ENCODE peak calls at places on chromosome 5, in nine cellular contexts. R is aorta, E is AG20443, N is endodermal cell, M is Ammon's horn, H is NCI-H1417, I is cardiac fibroblast, Q is endothelial cell of umbilical vein, S is smooth muscle cell of the brain vasculature. C is an unnamed sample.

GRCh38 chr5:11182441-11183080 is 421.5 kb upstream of the DAP start:
- DNase-seq in R (no peak), E (peak), N (peak), M (peak), H (peak), I (peak), Q (peak), S (no peak), C (peak)

GRCh38 chr5:95352686-95353085 is 38.5 kb upstream of the FAM81B start:
- DNase-seq in R (no peak), E (no peak), N (no peak), M (peak), H (no peak), I (no peak), Q (no peak), S (no peak), C (no peak)

GRCh38 chr5:72209515-72210115 is 102.3 kb downstream of the MAP1B start:
- DNase-seq in R (no peak), E (no peak), N (peak), M (peak), H (peak), I (peak), Q (peak), S (no peak), C (peak)

GRCh38 chr5:34869256-34869655 is 30.3 kb downstream of the TTC23L start:
- DNase-seq in R (no peak), E (no peak), N (no peak), M (peak), H (no peak), I (no peak), Q (no peak), S (no peak), C (no peak)

GRCh38 chr5:96861044-96861443 is 15.3 kb upstream of the ERAP2 start:
- DNase-seq in R (no peak), E (no peak), N (no peak), M (no peak), H (no peak), I (no peak), Q (no peak), S (no peak), C (peak)

GRCh38 chr5:179340465-179340864 is 4.8 kb downstream of the ADAMTS2 start:
- DNase-seq in R (no peak), E (no peak), N (no peak), M (no peak), H (no peak), I (no peak), Q (no peak), S (no peak), C (no peak)

GRCh38 chr5:9544502-9545300 is 1.2 kb downstream of the SEMA5A start:
- DNase-seq in R (peak), E (peak), N (peak), M (peak), H (no peak), I (peak), Q (peak), S (peak), C (peak)

GRCh38 chr5:67179695-67180302 is 16.8 kb downstream of the CD180 start:
- DNase-seq in R (no peak), E (no peak), N (no peak), M (no peak), H (no peak), I (no peak), Q (no peak), S (no peak), C (no peak)

C was measured in NCI-H2171 treated with DMSO at 0.1 percent for 48 hours.